ENCODE peak calls at places on chromosomes 7 and 10, in eight cellular contexts. One of them, this sample, is unnamed. For H3K27me3, the result is how much of the 10 kb centered on the place peaks cover.

GRCh38 chr7:50940621-50941020 is 157.9 kb upstream of the GRB10 start:
- DNase-seq in lung: no peak
- DNase-seq in ovary: no peak
- DNase-seq in cardiac muscle cell: no peak
- DNase-seq in endodermal cell: no peak
- DNase-seq in foreskin keratinocyte: no peak
- DNase-seq in astrocyte: peak
- DNase-seq in GM23338: no peak
- DNase-seq in this sample: no peak

GRCh38 chr7:24821045-24821853 is 64.0 kb upstream of the GSDME start:
- DNase-seq in foreskin keratinocyte: peak
- DNase-seq in GM23338: no peak
- DNase-seq in ovary: no peak
- DNase-seq in lung: peak
- DNase-seq in endodermal cell: no peak
- DNase-seq in astrocyte: peak
- DNase-seq in cardiac muscle cell: no peak
- DNase-seq in this sample: peak

GRCh38 chr10:13809447-13809846 is 222.7 kb downstream of the PRPF18 start:
- DNase-seq in ovary: no peak
- DNase-seq in astrocyte: peak
- DNase-seq in endodermal cell: peak
- DNase-seq in lung: no peak
- DNase-seq in foreskin keratinocyte: no peak
- DNase-seq in GM23338: peak
- DNase-seq in cardiac muscle cell: peak
- DNase-seq in this sample: no peak

GRCh38 chr10:129547583-129547982 is 80.5 kb downstream of the MGMT start:
- DNase-seq in endodermal cell: no peak
- DNase-seq in cardiac muscle cell: no peak
- DNase-seq in foreskin keratinocyte: no peak
- DNase-seq in astrocyte: no peak
- DNase-seq in lung: no peak
- DNase-seq in ovary: no peak
- DNase-seq in GM23338: no peak
- DNase-seq in this sample: no peak

GRCh38 chr7:37318541-37318940 is 130.1 kb downstream of the ELMO1 start:
- DNase-seq in GM23338: no peak
- DNase-seq in endodermal cell: no peak
- DNase-seq in astrocyte: no peak
- DNase-seq in lung: no peak
- DNase-seq in cardiac muscle cell: no peak
- DNase-seq in foreskin keratinocyte: no peak
- DNase-seq in ovary: no peak
- DNase-seq in this sample: no peak

GRCh38 chr10:103609231-103610082 is 116.0 kb downstream of the NEURL1 start:
- DNase-seq in foreskin keratinocyte: no peak
- DNase-seq in ovary: no peak
- DNase-seq in cardiac muscle cell: no peak
- DNase-seq in lung: no peak
- DNase-seq in GM23338: no peak
- DNase-seq in astrocyte: no peak
- DNase-seq in endodermal cell: no peak
- DNase-seq in this sample: no peak

GRCh38 chr7:159105845-159106614 is 38.6 kb downstream of the VIPR2 start:
- DNase-seq in foreskin keratinocyte: no peak
- DNase-seq in lung: no peak
- DNase-seq in cardiac muscle cell: no peak
- DNase-seq in endodermal cell: peak
- DNase-seq in ovary: peak
- DNase-seq in GM23338: peak
- DNase-seq in astrocyte: no peak
- DNase-seq in this sample: peak

GRCh38 chr7:140209866-140210609 is 33.3 kb upstream of the KDM7A start:
- DNase-seq in ovary: no peak
- DNase-seq in GM23338: no peak
- DNase-seq in lung: peak
- DNase-seq in cardiac muscle cell: no peak
- DNase-seq in foreskin keratinocyte: no peak
- DNase-seq in endodermal cell: no peak
- DNase-seq in astrocyte: no peak
- DNase-seq in this sample: no peak

GRCh38 chr10:78738457-78738856 is 330.3 kb upstream of the ZMIZ1 start:
- DNase-seq in cardiac muscle cell: no peak
- DNase-seq in endodermal cell: peak
- DNase-seq in ovary: no peak
- DNase-seq in foreskin keratinocyte: no peak
- DNase-seq in lung: no peak
- DNase-seq in GM23338: no peak
- DNase-seq in astrocyte: no peak
- DNase-seq in this sample: no peak

GRCh38 chr7:77351539-77352004 is 64.6 kb downstream of the GSAP start:
- DNase-seq in astrocyte: no peak
- DNase-seq in ovary: no peak
- DNase-seq in cardiac muscle cell: no peak
- DNase-seq in endodermal cell: peak
- DNase-seq in GM23338: peak
- DNase-seq in lung: no peak
- DNase-seq in foreskin keratinocyte: no peak
- DNase-seq in this sample: no peak

GRCh38 chr7:53315986-53316385 is 280.6 kb downstream of the POM121L12 start:
- DNase-seq in lung: no peak
- DNase-seq in astrocyte: no peak
- DNase-seq in endodermal cell: no peak
- DNase-seq in cardiac muscle cell: no peak
- DNase-seq in GM23338: no peak
- DNase-seq in ovary: no peak
- DNase-seq in foreskin keratinocyte: no peak
- DNase-seq in this sample: no peak

GRCh38 chr7:108294595-108294994 is 161.6 kb downstream of the NRCAM start:
- DNase-seq in foreskin keratinocyte: no peak
- DNase-seq in endodermal cell: no peak
- DNase-seq in astrocyte: no peak
- DNase-seq in GM23338: no peak
- DNase-seq in cardiac muscle cell: no peak
- DNase-seq in ovary: no peak
- DNase-seq in lung: no peak
- DNase-seq in this sample: no peak

GRCh38 chr7:30162622-30163124 is 27.9 kb downstream of the MTURN start:
- DNase-seq in endodermal cell: no peak
- DNase-seq in ovary: no peak
- DNase-seq in GM23338: no peak
- DNase-seq in lung: no peak
- DNase-seq in cardiac muscle cell: no peak
- DNase-seq in astrocyte: peak
- DNase-seq in foreskin keratinocyte: peak
- DNase-seq in this sample: no peak

GRCh38 chr10:61136151-61136550 is 192.2 kb upstream of the RHOBTB1 start:
- DNase-seq in astrocyte: peak
- DNase-seq in foreskin keratinocyte: peak
- DNase-seq in cardiac muscle cell: no peak
- DNase-seq in ovary: no peak
- DNase-seq in GM23338: peak
- DNase-seq in lung: no peak
- DNase-seq in endodermal cell: peak
- DNase-seq in this sample: no peak

GRCh38 chr10:93680414-93681047 is 21.9 kb downstream of the FRA10AC1 start:
- DNase-seq in GM23338: peak
- DNase-seq in cardiac muscle cell: peak
- DNase-seq in lung: no peak
- DNase-seq in ovary: no peak
- DNase-seq in foreskin keratinocyte: peak
- DNase-seq in astrocyte: peak
- DNase-seq in endodermal cell: no peak
- DNase-seq in this sample: no peak

GRCh38 chr7:118572604-118573003 is 348.1 kb downstream of the ANKRD7 start:
- DNase-seq in ovary: no peak
- DNase-seq in astrocyte: no peak
- DNase-seq in GM23338: no peak
- DNase-seq in lung: no peak
- DNase-seq in foreskin keratinocyte: no peak
- DNase-seq in endodermal cell: no peak
- DNase-seq in cardiac muscle cell: no peak
- DNase-seq in this sample: no peak

GRCh38 chr7:157866525-157866924 is 529.7 kb downstream of the DNAJB6 start:
- DNase-seq in lung: no peak
- DNase-seq in ovary: no peak
- DNase-seq in cardiac muscle cell: no peak
- DNase-seq in GM23338: no peak
- DNase-seq in astrocyte: no peak
- DNase-seq in foreskin keratinocyte: no peak
- DNase-seq in endodermal cell: no peak
- DNase-seq in this sample: no peak

GRCh38 chr7:130921391-130922180 is 187.6 kb upstream of the KLF14 start:
- DNase-seq in lung: no peak
- DNase-seq in foreskin keratinocyte: no peak
- DNase-seq in astrocyte: peak
- DNase-seq in endodermal cell: no peak
- DNase-seq in ovary: peak
- DNase-seq in GM23338: peak
- DNase-seq in cardiac muscle cell: peak
- DNase-seq in this sample: peak

DNA sequence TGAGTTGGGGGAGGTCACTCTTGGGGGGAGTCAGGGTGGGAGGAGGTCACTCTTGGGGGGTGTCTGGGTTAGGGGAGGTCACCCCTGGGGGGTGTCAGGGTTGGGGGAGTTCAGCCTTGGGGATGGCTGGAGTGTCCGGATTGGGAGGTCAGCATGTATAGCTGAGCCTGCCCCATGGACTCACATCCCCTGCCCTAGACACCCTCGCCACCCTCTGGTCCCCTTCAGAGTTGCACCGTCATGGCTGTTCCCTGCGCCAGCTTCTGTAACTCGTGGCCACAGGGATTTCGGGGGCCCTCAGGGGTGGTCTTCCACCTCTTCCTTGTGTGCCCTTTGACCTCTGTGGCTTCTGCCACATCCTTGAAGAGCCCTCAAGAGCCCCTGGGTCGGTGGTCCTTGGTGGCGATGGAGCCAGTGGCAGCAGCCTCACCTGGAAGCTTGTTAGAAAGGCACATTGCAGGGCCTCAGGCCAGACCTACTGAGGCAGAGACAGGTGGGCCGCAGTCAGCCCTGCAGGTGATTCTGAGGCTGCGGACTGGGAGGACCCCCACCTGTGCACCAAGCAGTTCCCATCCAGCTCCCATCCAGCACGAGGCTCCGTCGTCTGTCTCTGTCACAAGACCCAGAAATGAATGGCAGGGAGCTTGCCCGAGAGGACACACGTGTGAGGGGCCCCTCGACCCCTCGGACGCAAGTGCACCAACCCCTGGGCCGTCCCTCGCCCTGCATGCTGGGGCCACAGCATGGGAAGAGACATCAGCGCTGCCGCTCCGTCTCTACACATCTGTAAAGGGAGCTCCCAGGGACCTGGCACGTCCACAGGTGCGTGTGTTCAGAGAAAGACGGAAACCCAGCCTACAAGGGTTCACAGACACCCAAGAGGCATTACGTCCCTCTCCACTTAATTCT is 44.7 kb upstream of the SUN1 start:
- DNase-seq in foreskin keratinocyte: no peak
- DNase-seq in ovary: no peak
- DNase-seq in cardiac muscle cell: no peak
- DNase-seq in endodermal cell: peak
- DNase-seq in astrocyte: no peak
- DNase-seq in lung: no peak
- DNase-seq in GM23338: peak
- DNase-seq in this sample: no peak
- TF ChIP-seq CTCF in foreskin keratinocyte: no peak
- TF ChIP-seq CTCF in ovary: no peak
- TF ChIP-seq CTCF in cardiac muscle cell: no peak
- TF ChIP-seq CTCF in endodermal cell: peak
- TF ChIP-seq CTCF in astrocyte: no peak
- TF ChIP-seq CTCF in lung: no peak
- TF ChIP-seq CTCF in GM23338: no peak
- TF ChIP-seq CTCF in this sample: no peak

GRCh38 chr10:68542046-68542445 is 14.7 kb upstream of the SLC25A16 start:
- DNase-seq in cardiac muscle cell: no peak
- DNase-seq in lung: no peak
- DNase-seq in foreskin keratinocyte: no peak
- DNase-seq in ovary: no peak
- DNase-seq in GM23338: no peak
- DNase-seq in astrocyte: peak
- DNase-seq in endodermal cell: no peak
- DNase-seq in this sample: no peak
- H3K27me3 ChIP-seq in cardiac muscle cell: under half
- H3K27me3 ChIP-seq in lung: under half
- H3K27me3 ChIP-seq in foreskin keratinocyte: under half
- H3K27me3 ChIP-seq in ovary: under half
- H3K27me3 ChIP-seq in GM23338: under half
- H3K27me3 ChIP-seq in astrocyte: under half
- H3K27me3 ChIP-seq in endodermal cell: under half
- H3K27me3 ChIP-seq in this sample: under half

DNA sequence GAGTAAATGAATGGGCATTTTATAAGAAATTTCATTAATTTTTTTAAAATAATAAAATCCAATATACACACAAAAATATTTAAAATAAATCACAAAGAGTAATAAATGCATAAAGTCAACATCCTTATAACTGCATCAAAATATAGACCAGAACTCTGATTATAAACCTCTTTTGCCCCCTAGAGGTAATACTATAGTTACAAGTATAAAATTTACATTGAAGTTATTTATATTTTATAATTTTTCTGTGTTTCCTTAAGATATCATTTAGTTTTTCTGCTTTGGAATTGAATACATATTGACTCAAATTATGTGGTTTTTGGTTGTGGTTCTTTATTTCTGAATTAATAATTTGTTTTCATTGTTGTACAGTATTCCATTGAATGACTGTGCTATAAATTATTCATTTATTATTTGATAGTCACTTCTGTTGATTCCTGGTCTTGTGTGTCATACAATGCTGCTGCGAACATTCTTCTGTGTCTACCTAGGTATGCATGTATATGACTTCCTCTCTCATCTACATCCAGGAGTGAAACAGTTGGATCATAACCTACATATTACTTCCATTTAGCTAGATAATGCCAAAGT is 673.6 kb downstream of the IPMK start:
- DNase-seq in lung: no peak
- DNase-seq in cardiac muscle cell: no peak
- DNase-seq in foreskin keratinocyte: no peak
- DNase-seq in GM23338: no peak
- DNase-seq in endodermal cell: no peak
- DNase-seq in astrocyte: no peak
- DNase-seq in ovary: no peak
- DNase-seq in this sample: no peak
- TF ChIP-seq CTCF in lung: no peak
- TF ChIP-seq CTCF in cardiac muscle cell: no peak
- TF ChIP-seq CTCF in foreskin keratinocyte: no peak
- TF ChIP-seq CTCF in GM23338: no peak
- TF ChIP-seq CTCF in endodermal cell: peak
- TF ChIP-seq CTCF in astrocyte: no peak
- TF ChIP-seq CTCF in ovary: no peak
- TF ChIP-seq CTCF in this sample: no peak

DNA sequence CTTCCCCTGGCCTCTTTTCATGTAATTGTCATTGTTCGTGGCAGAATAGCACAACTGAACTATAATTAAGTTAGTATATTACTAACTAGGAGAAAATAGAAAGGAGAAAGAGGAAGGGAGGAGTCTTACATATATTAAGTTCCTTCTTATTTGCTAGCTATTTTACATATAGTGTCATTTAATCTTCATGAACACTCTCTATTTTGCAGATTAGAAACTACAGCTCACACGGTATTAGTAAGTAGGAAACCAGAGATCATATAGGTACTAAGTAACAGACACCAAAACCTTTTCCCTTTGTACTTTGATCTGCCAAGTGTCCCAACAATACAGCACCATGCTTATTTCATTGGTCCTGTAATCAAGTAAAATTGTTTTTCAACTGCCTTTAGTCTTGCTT is 202.4 kb upstream of the HPS1 start:
- DNase-seq in cardiac muscle cell: no peak
- DNase-seq in astrocyte: no peak
- DNase-seq in endodermal cell: no peak
- DNase-seq in GM23338: no peak
- DNase-seq in ovary: no peak
- DNase-seq in foreskin keratinocyte: no peak
- DNase-seq in lung: no peak
- DNase-seq in this sample: no peak
- H3K27me3 ChIP-seq in cardiac muscle cell: under half
- H3K27me3 ChIP-seq in astrocyte: under half
- H3K27me3 ChIP-seq in endodermal cell: under half
- H3K27me3 ChIP-seq in GM23338: under half
- H3K27me3 ChIP-seq in ovary: under half
- H3K27me3 ChIP-seq in foreskin keratinocyte: under half
- H3K27me3 ChIP-seq in lung: under half
- H3K27me3 ChIP-seq in this sample: under half

This sample was measured in psoas muscle.